ENCODE peak calls at places on chromosome 1, in seven cellular contexts. One of them, this sample, is unnamed.

GRCh38 chr1:12177156-12177998 is 10.6 kb downstream of the TNFRSF1B start:
- DNase-seq in adrenal gland: no peak
- DNase-seq in prostate gland: no peak
- DNase-seq in uterus: no peak
- DNase-seq in mammary epithelial cell: no peak
- DNase-seq in fibroblast of mammary gland: no peak
- DNase-seq in astrocyte of the spinal cord: no peak
- DNase-seq in this sample: no peak

GRCh38 chr1:2592672-2593071 is 6.1 kb downstream of the PRXL2B start:
- DNase-seq in adrenal gland: no peak
- DNase-seq in prostate gland: peak; percentile 33
- DNase-seq in uterus: peak; percentile 12
- DNase-seq in mammary epithelial cell: no peak
- DNase-seq in fibroblast of mammary gland: no peak
- DNase-seq in astrocyte of the spinal cord: no peak
- DNase-seq in this sample: no peak

GRCh38 chr1:213982515-213982813 is 5.3 kb upstream of the PROX1 start:
- DNase-seq in adrenal gland: no peak
- DNase-seq in prostate gland: no peak
- DNase-seq in uterus: no peak
- DNase-seq in mammary epithelial cell: no peak
- DNase-seq in fibroblast of mammary gland: no peak
- DNase-seq in astrocyte of the spinal cord: no peak
- DNase-seq in this sample: no peak

GRCh38 chr1:99661780-99662179 is 15.9 kb downstream of the PALMD start:
- DNase-seq in adrenal gland: no peak
- DNase-seq in prostate gland: no peak
- DNase-seq in uterus: no peak
- DNase-seq in mammary epithelial cell: no peak
- DNase-seq in fibroblast of mammary gland: peak; percentile 68
- DNase-seq in astrocyte of the spinal cord: no peak
- DNase-seq in this sample: no peak

GRCh38 chr1:8595919-8596318 is 221.5 kb downstream of the RERE start:
- DNase-seq in adrenal gland: no peak
- DNase-seq in prostate gland: no peak
- DNase-seq in uterus: no peak
- DNase-seq in mammary epithelial cell: no peak
- DNase-seq in fibroblast of mammary gland: no peak
- DNase-seq in astrocyte of the spinal cord: no peak
- DNase-seq in this sample: no peak

GRCh38 chr1:173204693-173205092 is 2.4 kb downstream of the TNFSF4 start:
- DNase-seq in adrenal gland: no peak
- DNase-seq in prostate gland: no peak
- DNase-seq in uterus: no peak
- DNase-seq in mammary epithelial cell: no peak
- DNase-seq in fibroblast of mammary gland: no peak
- DNase-seq in astrocyte of the spinal cord: no peak
- DNase-seq in this sample: no peak

GRCh38 chr1:3678361-3679097 is 26.2 kb downstream of the TP73 start:
- DNase-seq in adrenal gland: no peak
- DNase-seq in prostate gland: no peak
- DNase-seq in uterus: no peak
- DNase-seq in mammary epithelial cell: no peak
- DNase-seq in fibroblast of mammary gland: no peak
- DNase-seq in astrocyte of the spinal cord: no peak
- DNase-seq in this sample: no peak

GRCh38 chr1:1768249-1768992 is 9.8 kb downstream of the NADK start:
- DNase-seq in adrenal gland: no peak
- DNase-seq in prostate gland: no peak
- DNase-seq in uterus: no peak
- DNase-seq in mammary epithelial cell: no peak
- DNase-seq in fibroblast of mammary gland: no peak
- DNase-seq in astrocyte of the spinal cord: no peak
- DNase-seq in this sample: no peak

GRCh38 chr1:31798433-31799195 is 17.2 kb downstream of the SPOCD1 start:
- DNase-seq in adrenal gland: peak; percentile 49
- DNase-seq in prostate gland: no peak
- DNase-seq in uterus: no peak
- DNase-seq in mammary epithelial cell: peak; percentile 89
- DNase-seq in fibroblast of mammary gland: peak; percentile 95
- DNase-seq in astrocyte of the spinal cord: peak; percentile 80
- DNase-seq in this sample: no peak

GRCh38 chr1:50271968-50272578 is 151.2 kb downstream of the DMRTA2 start:
- DNase-seq in adrenal gland: peak; percentile 26
- DNase-seq in prostate gland: peak; percentile 8
- DNase-seq in uterus: no peak
- DNase-seq in mammary epithelial cell: peak; percentile 12
- DNase-seq in fibroblast of mammary gland: peak; percentile 31
- DNase-seq in astrocyte of the spinal cord: no peak
- DNase-seq in this sample: no peak

GRCh38 chr1:14571810-14572767 is 26.4 kb upstream of the KAZN start:
- DNase-seq in adrenal gland: no peak
- DNase-seq in prostate gland: no peak
- DNase-seq in uterus: no peak
- DNase-seq in mammary epithelial cell: no peak
- DNase-seq in fibroblast of mammary gland: peak; percentile 23
- DNase-seq in astrocyte of the spinal cord: no peak
- DNase-seq in this sample: no peak

DNA sequence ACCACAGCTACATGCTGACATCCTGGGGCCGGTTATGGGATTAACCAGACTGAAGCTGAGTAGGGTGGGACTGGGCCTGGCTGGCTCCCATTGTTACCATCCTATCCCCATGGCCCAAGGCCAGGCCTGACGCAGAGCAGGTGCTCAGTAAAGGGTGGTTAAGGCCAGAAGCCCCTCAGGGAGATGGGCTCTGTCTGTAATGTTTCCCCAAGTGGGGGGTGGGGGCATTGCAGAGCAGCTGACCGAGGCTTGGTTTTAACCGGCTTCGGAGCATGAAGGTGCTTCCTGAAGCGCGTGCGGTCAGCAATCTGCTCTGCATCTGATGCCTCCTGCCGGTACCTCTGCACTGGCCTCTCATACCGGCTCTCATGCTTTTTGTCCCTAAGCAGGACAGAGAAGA is 83.4 kb upstream of the ACTL8 start:
- DNase-seq in adrenal gland: no peak
- DNase-seq in prostate gland: no peak
- DNase-seq in uterus: no peak
- DNase-seq in mammary epithelial cell: no peak
- DNase-seq in fibroblast of mammary gland: no peak
- DNase-seq in astrocyte of the spinal cord: no peak
- DNase-seq in this sample: no peak
- TF ChIP-seq CTCF in adrenal gland: no peak
- TF ChIP-seq CTCF in prostate gland: no peak
- TF ChIP-seq CTCF in uterus: no peak
- TF ChIP-seq CTCF in mammary epithelial cell: no peak
- TF ChIP-seq CTCF in fibroblast of mammary gland: no peak
- TF ChIP-seq CTCF in astrocyte of the spinal cord: no peak
- TF ChIP-seq CTCF in this sample: no peak

DNA sequence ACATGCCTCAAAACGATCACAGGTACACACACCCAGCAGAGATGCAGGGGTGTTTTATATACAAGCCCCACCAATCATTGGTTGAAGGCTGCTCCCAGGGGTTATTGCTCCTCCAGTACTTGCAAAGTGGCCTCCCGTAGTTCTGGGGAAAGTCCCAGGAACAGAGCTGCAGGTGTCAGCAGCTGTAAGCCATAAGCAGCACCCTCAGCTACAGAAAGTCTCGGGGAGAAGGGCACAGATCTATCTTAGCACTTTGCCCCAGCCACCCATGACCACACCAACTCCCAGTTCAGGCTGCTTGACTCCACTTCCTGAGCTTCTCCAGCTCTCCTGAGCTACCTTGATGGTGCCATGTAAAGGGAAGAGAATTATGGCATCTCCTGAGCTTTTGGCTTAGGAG is 222.7 kb upstream of the GJB5 start:
- DNase-seq in adrenal gland: no peak
- DNase-seq in prostate gland: no peak
- DNase-seq in uterus: no peak
- DNase-seq in mammary epithelial cell: no peak
- DNase-seq in fibroblast of mammary gland: no peak
- DNase-seq in astrocyte of the spinal cord: no peak
- DNase-seq in this sample: no peak
- H3K4me3 ChIP-seq in adrenal gland: no peak overlapping the region
- H3K4me3 ChIP-seq in prostate gland: no peak overlapping the region
- H3K4me3 ChIP-seq in uterus: no peak overlapping the region
- H3K4me3 ChIP-seq in mammary epithelial cell: no peak overlapping the region
- H3K4me3 ChIP-seq in fibroblast of mammary gland: no peak overlapping the region
- H3K4me3 ChIP-seq in astrocyte of the spinal cord: no peak overlapping the region
- H3K4me3 ChIP-seq in this sample: no peak overlapping the region

DNA sequence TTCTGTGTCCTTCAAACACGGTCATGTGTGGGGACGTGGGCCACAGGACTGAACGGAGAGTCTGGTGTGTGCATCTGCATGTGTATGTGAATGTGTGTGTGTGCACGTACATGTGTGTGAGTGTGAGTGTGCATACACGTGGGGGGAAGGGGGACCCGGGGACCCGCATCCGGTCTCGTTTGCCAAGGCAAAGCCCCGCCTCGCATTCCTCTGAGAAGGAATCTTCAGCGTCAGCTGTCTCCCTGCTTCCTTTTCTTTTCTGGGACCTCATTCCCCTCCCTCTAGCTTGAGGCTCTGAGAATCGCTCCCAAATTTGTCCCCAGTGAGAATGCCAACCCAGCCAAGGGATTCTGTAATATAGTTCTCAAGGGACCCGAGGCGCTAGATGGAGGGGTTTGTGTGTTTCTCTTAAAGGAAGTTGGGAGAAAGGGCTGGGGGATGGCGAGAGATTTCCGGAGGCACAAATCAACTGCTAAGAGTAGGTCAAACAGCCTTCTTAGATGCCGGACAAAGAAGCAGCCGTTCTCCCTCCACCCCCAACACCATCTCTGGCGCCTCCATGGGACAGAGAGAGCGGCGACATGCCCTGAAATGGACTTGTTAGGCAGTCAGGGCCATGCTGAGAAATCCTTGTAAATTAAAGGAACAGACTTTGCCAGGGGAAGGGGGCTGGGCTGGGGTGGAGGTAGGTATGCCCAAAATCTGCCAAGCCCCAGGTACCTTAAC is 6.6 kb downstream of the IFFO2 start:
- DNase-seq in adrenal gland: peak; percentile 65
- DNase-seq in prostate gland: no peak
- DNase-seq in uterus: no peak
- DNase-seq in mammary epithelial cell: peak; percentile 47
- DNase-seq in fibroblast of mammary gland: peak; percentile 36
- DNase-seq in astrocyte of the spinal cord: peak; percentile 50
- DNase-seq in this sample: peak; percentile 86
- TF ChIP-seq CTCF in adrenal gland: peak; percentile 23
- TF ChIP-seq CTCF in prostate gland: no peak
- TF ChIP-seq CTCF in uterus: no peak
- TF ChIP-seq CTCF in mammary epithelial cell: peak; percentile 37
- TF ChIP-seq CTCF in fibroblast of mammary gland: peak; percentile 5
- TF ChIP-seq CTCF in astrocyte of the spinal cord: peak; percentile 28
- TF ChIP-seq CTCF in this sample: peak; percentile 26

DNA sequence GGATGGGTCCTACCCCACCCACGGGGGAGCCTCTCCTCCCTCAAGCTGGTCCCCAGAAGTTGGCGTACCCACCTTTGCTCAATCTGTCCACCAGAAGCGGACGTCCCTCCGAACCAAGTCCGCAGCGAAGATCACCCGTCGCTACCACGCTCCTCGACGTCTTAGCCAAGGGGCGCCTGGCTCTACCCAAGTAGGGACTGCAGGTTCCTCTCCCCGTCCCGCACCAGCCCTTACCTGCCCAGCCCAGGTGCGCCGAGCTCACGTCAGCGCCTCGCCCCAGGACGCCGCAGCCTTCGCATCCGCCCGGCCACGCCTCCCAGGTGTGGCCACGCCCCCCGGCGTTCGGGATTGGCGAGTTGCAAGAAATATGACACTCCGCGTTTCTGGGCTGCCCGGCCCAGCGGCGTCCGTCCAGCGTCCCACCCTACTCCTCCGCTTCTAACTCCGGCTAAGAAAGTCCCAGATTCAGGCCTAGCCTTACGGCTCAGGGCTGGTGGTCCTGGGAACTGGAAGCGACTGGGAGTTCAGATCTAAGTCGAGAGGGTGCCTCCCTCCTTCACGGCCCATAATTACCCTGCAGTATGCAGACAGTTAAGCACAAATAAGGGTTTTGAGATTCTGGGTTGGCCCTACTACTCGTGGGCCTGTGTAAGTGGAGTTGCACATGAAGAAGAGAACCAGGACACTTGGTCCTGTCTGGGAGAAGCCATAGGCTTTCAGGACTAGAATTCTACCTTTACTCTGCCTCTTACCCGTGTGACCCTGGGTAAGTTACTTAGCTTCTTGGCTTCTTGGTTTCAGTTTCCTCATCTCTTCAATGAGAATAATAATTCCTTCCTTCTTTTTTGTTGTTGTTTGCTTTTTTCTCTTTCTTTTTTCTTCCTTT is at the start of gene IRF6:
- DNase-seq in adrenal gland: peak; percentile 92
- DNase-seq in prostate gland: peak; percentile 98
- DNase-seq in uterus: peak; percentile 37
- DNase-seq in mammary epithelial cell: peak; percentile 99
- DNase-seq in fibroblast of mammary gland: peak; percentile 49
- DNase-seq in astrocyte of the spinal cord: peak; percentile 62
- DNase-seq in this sample: no peak
- H3K4me3 ChIP-seq in adrenal gland: no peak within 1 kb of the TSS
- H3K4me3 ChIP-seq in prostate gland: peak within 1 kb of the TSS; percentile 51
- H3K4me3 ChIP-seq in uterus: no peak within 1 kb of the TSS
- H3K4me3 ChIP-seq in mammary epithelial cell: peak within 1 kb of the TSS; percentile 77
- H3K4me3 ChIP-seq in fibroblast of mammary gland: no peak within 1 kb of the TSS
- H3K4me3 ChIP-seq in astrocyte of the spinal cord: peak within 1 kb of the TSS; percentile 34
- H3K4me3 ChIP-seq in this sample: peak within 1 kb of the TSS; percentile 66

DNA sequence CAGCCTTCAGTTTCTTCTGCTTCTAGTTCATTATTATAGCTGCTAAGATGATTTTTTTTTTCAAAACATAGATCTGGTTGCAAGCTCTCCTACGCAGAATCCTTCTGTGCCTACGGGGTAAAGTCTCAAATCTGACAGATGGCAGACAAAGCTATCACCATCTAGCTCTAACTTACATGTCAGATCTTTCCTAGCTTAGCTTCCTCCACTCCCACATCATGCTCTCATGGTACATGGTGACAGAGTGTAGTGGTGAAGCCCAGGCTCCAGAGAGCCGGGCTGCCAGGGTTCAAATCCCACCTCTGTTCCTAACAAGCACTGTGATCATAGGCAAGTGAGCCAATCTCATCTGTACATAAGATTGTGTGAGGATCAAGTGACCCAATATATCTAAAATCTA is 24.2 kb upstream of the GUCA2B start:
- DNase-seq in adrenal gland: no peak
- DNase-seq in prostate gland: no peak
- DNase-seq in uterus: no peak
- DNase-seq in mammary epithelial cell: no peak
- DNase-seq in fibroblast of mammary gland: no peak
- DNase-seq in astrocyte of the spinal cord: no peak
- DNase-seq in this sample: no peak
- TF ChIP-seq CTCF in adrenal gland: no peak
- TF ChIP-seq CTCF in prostate gland: no peak
- TF ChIP-seq CTCF in uterus: no peak
- TF ChIP-seq CTCF in mammary epithelial cell: no peak
- TF ChIP-seq CTCF in fibroblast of mammary gland: no peak
- TF ChIP-seq CTCF in astrocyte of the spinal cord: no peak
- TF ChIP-seq CTCF in this sample: no peak